ENCODE peak calls at places on chromosomes 1 and 21, in eight cellular contexts. One of them, this sample, is unnamed.

GRCh38 chr1:230919201-230919600 is 50.9 kb upstream of the C1orf198 start:
- DNase-seq in heart right ventricle: no peak
- DNase-seq in neural crest cell: no peak
- DNase-seq in CD8-positive, alpha-beta T cell: no peak
- DNase-seq in tibial nerve: no peak
- DNase-seq in GM20000: no peak
- DNase-seq in GM13976: no peak
- DNase-seq in mucosa of descending colon: no peak
- DNase-seq in this sample: no peak

GRCh38 chr1:247330548-247331171 is 1.0 kb downstream of the ZNF496 start:
- DNase-seq in heart right ventricle: no peak
- DNase-seq in tibial nerve: no peak
- DNase-seq in GM13976: peak; percentile 13
- DNase-seq in mucosa of descending colon: peak; percentile 43
- DNase-seq in CD8-positive, alpha-beta T cell: no peak
- DNase-seq in GM20000: no peak
- DNase-seq in neural crest cell: no peak
- DNase-seq in this sample: no peak

GRCh38 chr1:77825356-77825709 is 45.9 kb downstream of the MIGA1 start:
- DNase-seq in heart right ventricle: peak; percentile 28
- DNase-seq in tibial nerve: no peak
- DNase-seq in CD8-positive, alpha-beta T cell: no peak
- DNase-seq in mucosa of descending colon: no peak
- DNase-seq in GM13976: peak; percentile 27
- DNase-seq in GM20000: peak; percentile 16
- DNase-seq in neural crest cell: no peak
- DNase-seq in this sample: peak; percentile 28

GRCh38 chr1:234978397-234979291 is 150.0 kb downstream of the TOMM20 start:
- DNase-seq in mucosa of descending colon: peak; percentile 77
- DNase-seq in GM20000: peak; percentile 63
- DNase-seq in CD8-positive, alpha-beta T cell: peak; percentile 68
- DNase-seq in GM13976: peak; percentile 61
- DNase-seq in tibial nerve: no peak
- DNase-seq in neural crest cell: no peak
- DNase-seq in heart right ventricle: no peak
- DNase-seq in this sample: no peak

GRCh38 chr1:237235080-237235479 is 193.1 kb downstream of the RYR2 start:
- DNase-seq in GM20000: no peak
- DNase-seq in mucosa of descending colon: no peak
- DNase-seq in neural crest cell: no peak
- DNase-seq in CD8-positive, alpha-beta T cell: no peak
- DNase-seq in tibial nerve: no peak
- DNase-seq in heart right ventricle: no peak
- DNase-seq in GM13976: no peak
- DNase-seq in this sample: no peak

GRCh38 chr1:41152622-41153044 is 89.5 kb downstream of the SCMH1 start:
- DNase-seq in neural crest cell: no peak
- DNase-seq in tibial nerve: no peak
- DNase-seq in heart right ventricle: no peak
- DNase-seq in GM20000: no peak
- DNase-seq in mucosa of descending colon: no peak
- DNase-seq in CD8-positive, alpha-beta T cell: no peak
- DNase-seq in GM13976: no peak
- DNase-seq in this sample: peak; percentile 84

GRCh38 chr1:53548031-53548491 is 88.9 kb downstream of the DMRTB1 start:
- DNase-seq in heart right ventricle: no peak
- DNase-seq in GM20000: no peak
- DNase-seq in mucosa of descending colon: peak; percentile 6
- DNase-seq in neural crest cell: no peak
- DNase-seq in CD8-positive, alpha-beta T cell: no peak
- DNase-seq in GM13976: no peak
- DNase-seq in tibial nerve: peak; percentile 4
- DNase-seq in this sample: no peak

GRCh38 chr1:230160957-230161771 is 94.1 kb downstream of the GALNT2 start:
- DNase-seq in neural crest cell: no peak
- DNase-seq in tibial nerve: no peak
- DNase-seq in GM20000: no peak
- DNase-seq in CD8-positive, alpha-beta T cell: no peak
- DNase-seq in mucosa of descending colon: no peak
- DNase-seq in GM13976: no peak
- DNase-seq in heart right ventricle: no peak
- DNase-seq in this sample: no peak

GRCh38 chr1:233025566-233025965 is 75.2 kb downstream of the NTPCR start:
- DNase-seq in GM13976: no peak
- DNase-seq in neural crest cell: no peak
- DNase-seq in GM20000: no peak
- DNase-seq in CD8-positive, alpha-beta T cell: no peak
- DNase-seq in mucosa of descending colon: no peak
- DNase-seq in tibial nerve: no peak
- DNase-seq in heart right ventricle: no peak
- DNase-seq in this sample: no peak

GRCh38 chr1:203129501-203130231 is 2.1 kb downstream of the ADORA1 start:
- DNase-seq in GM20000: no peak
- DNase-seq in mucosa of descending colon: peak; percentile 42
- DNase-seq in tibial nerve: no peak
- DNase-seq in GM13976: no peak
- DNase-seq in CD8-positive, alpha-beta T cell: no peak
- DNase-seq in neural crest cell: no peak
- DNase-seq in heart right ventricle: peak; percentile 78
- DNase-seq in this sample: no peak

GRCh38 chr21:33546076-33546475 is 3.2 kb downstream of the SON start:
- DNase-seq in GM20000: no peak
- DNase-seq in GM13976: no peak
- DNase-seq in heart right ventricle: no peak
- DNase-seq in mucosa of descending colon: no peak
- DNase-seq in tibial nerve: no peak
- DNase-seq in CD8-positive, alpha-beta T cell: no peak
- DNase-seq in neural crest cell: no peak
- DNase-seq in this sample: no peak

GRCh38 chr1:183652107-183652506 is 1.0 kb downstream of the APOBEC4 start:
- DNase-seq in CD8-positive, alpha-beta T cell: no peak
- DNase-seq in GM13976: peak; percentile 42
- DNase-seq in heart right ventricle: no peak
- DNase-seq in mucosa of descending colon: no peak
- DNase-seq in neural crest cell: no peak
- DNase-seq in tibial nerve: no peak
- DNase-seq in GM20000: peak; percentile 34
- DNase-seq in this sample: no peak

GRCh38 chr1:22850681-22851080 is 122.0 kb downstream of the LACTBL1 start:
- DNase-seq in GM20000: no peak
- DNase-seq in mucosa of descending colon: peak; percentile 47
- DNase-seq in CD8-positive, alpha-beta T cell: no peak
- DNase-seq in tibial nerve: no peak
- DNase-seq in GM13976: no peak
- DNase-seq in neural crest cell: no peak
- DNase-seq in heart right ventricle: peak; percentile 17
- DNase-seq in this sample: no peak

GRCh38 chr1:151701515-151701914 is 15.1 kb downstream of the CELF3 start:
- DNase-seq in heart right ventricle: no peak
- DNase-seq in tibial nerve: no peak
- DNase-seq in GM20000: no peak
- DNase-seq in neural crest cell: no peak
- DNase-seq in GM13976: no peak
- DNase-seq in mucosa of descending colon: no peak
- DNase-seq in CD8-positive, alpha-beta T cell: no peak
- DNase-seq in this sample: no peak

GRCh38 chr1:11550664-11551283 is 71.8 kb downstream of the DISP3 start:
- DNase-seq in GM20000: peak; percentile 56
- DNase-seq in GM13976: peak; percentile 70
- DNase-seq in neural crest cell: peak; percentile 81
- DNase-seq in CD8-positive, alpha-beta T cell: no peak
- DNase-seq in heart right ventricle: peak; percentile 75
- DNase-seq in tibial nerve: no peak
- DNase-seq in mucosa of descending colon: peak; percentile 34
- DNase-seq in this sample: no peak

DNA sequence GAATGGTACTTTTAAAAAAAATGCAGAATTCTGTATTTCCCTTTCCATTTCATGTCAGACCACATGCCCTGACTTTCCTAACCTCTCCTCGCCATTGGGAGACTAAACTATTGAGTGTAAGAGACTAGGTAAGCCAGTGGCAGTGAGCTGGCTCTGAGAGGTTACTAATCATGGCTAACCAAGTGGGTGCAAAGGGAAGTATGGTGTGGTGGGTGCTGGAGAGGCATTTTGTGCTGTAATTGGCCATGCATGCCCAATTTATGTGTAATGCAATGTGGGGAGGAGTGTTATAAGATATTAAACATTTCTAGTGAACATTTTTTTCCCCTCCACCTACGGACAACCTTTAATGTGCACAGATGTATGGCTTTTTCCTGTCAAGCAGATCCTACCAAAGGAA is 190.1 kb downstream of the LMO4 start:
- DNase-seq in tibial nerve: no peak
- DNase-seq in mucosa of descending colon: no peak
- DNase-seq in GM13976: no peak
- DNase-seq in neural crest cell: no peak
- DNase-seq in heart right ventricle: no peak
- DNase-seq in GM20000: no peak
- DNase-seq in CD8-positive, alpha-beta T cell: no peak
- DNase-seq in this sample: no peak
- TF ChIP-seq CTCF in tibial nerve: no peak
- TF ChIP-seq CTCF in mucosa of descending colon: no peak
- TF ChIP-seq CTCF in GM13976: no peak
- TF ChIP-seq CTCF in neural crest cell: no peak
- TF ChIP-seq CTCF in heart right ventricle: no peak
- TF ChIP-seq CTCF in GM20000: no peak
- TF ChIP-seq CTCF in CD8-positive, alpha-beta T cell: no peak
- TF ChIP-seq CTCF in this sample: no peak

GRCh38 chr1:216722841-216723240 is 388 bp downstream of the ESRRG start:
- DNase-seq in neural crest cell: no peak
- DNase-seq in GM13976: no peak
- DNase-seq in heart right ventricle: no peak
- DNase-seq in mucosa of descending colon: no peak
- DNase-seq in tibial nerve: no peak
- DNase-seq in GM20000: no peak
- DNase-seq in CD8-positive, alpha-beta T cell: no peak
- DNase-seq in this sample: no peak

GRCh38 chr1:216721878-216722277 is 1.4 kb downstream of the ESRRG start:
- DNase-seq in GM13976: no peak
- DNase-seq in mucosa of descending colon: no peak
- DNase-seq in GM20000: no peak
- DNase-seq in neural crest cell: no peak
- DNase-seq in CD8-positive, alpha-beta T cell: no peak
- DNase-seq in heart right ventricle: no peak
- DNase-seq in tibial nerve: no peak
- DNase-seq in this sample: no peak

GRCh38 chr1:216723274-216723780 is at the start of gene ESRRG:
- DNase-seq in heart right ventricle: peak; percentile 56
- DNase-seq in neural crest cell: peak; percentile 46
- DNase-seq in GM13976: no peak
- DNase-seq in GM20000: no peak
- DNase-seq in CD8-positive, alpha-beta T cell: no peak
- DNase-seq in mucosa of descending colon: peak; percentile 60
- DNase-seq in tibial nerve: no peak
- DNase-seq in this sample: no peak

GRCh38 chr1:216731562-216731961 is 8.3 kb upstream of the ESRRG start:
- DNase-seq in GM13976: no peak
- DNase-seq in tibial nerve: no peak
- DNase-seq in GM20000: no peak
- DNase-seq in mucosa of descending colon: no peak
- DNase-seq in neural crest cell: no peak
- DNase-seq in CD8-positive, alpha-beta T cell: no peak
- DNase-seq in heart right ventricle: no peak
- DNase-seq in this sample: no peak

DNA sequence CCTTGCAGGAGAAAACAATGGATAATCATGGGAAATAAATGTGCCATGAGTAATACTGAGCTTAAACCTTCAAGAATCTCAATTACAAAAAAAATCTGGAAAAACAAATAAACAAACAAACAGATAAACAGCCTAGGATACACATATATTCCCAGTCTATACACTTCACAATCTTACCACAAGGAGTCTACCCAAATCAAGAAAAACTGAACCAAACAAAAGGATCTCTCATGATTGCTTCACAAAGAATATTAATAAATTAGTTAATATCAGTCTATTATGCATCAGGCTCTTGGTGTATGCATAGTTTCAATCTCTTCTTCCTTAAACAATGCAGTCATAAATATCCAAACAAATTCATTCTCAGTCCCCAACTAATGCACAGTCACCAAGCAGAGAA is 3.2 kb upstream of the ESRRG start:
- DNase-seq in neural crest cell: no peak
- DNase-seq in GM13976: no peak
- DNase-seq in GM20000: no peak
- DNase-seq in tibial nerve: no peak
- DNase-seq in CD8-positive, alpha-beta T cell: no peak
- DNase-seq in heart right ventricle: no peak
- DNase-seq in mucosa of descending colon: no peak
- DNase-seq in this sample: no peak
- TF ChIP-seq CTCF in neural crest cell: peak; percentile 55
- TF ChIP-seq CTCF in GM13976: no peak
- TF ChIP-seq CTCF in GM20000: no peak
- TF ChIP-seq CTCF in tibial nerve: no peak
- TF ChIP-seq CTCF in CD8-positive, alpha-beta T cell: no peak
- TF ChIP-seq CTCF in heart right ventricle: no peak
- TF ChIP-seq CTCF in mucosa of descending colon: no peak
- TF ChIP-seq CTCF in this sample: no peak

DNA sequence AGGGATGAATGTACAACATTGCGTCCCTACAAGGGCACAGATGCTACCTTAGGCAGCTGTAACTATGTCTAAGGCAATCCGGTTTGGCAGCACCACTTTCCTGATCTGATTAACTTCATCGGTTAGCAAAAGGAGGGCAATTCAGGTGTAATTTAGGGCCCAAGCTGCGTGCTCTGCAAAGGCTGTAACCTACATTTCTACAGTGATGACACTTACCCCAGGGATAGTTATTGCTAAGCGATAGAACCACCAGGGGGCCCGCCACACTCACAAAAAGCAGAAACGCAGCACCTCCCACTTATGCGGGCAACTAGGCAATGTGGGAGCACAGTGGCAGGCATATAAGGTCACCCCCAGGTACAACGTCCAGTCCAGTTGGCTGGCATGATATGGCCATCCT is 113.5 kb downstream of the GDAP2 start:
- DNase-seq in tibial nerve: no peak
- DNase-seq in heart right ventricle: no peak
- DNase-seq in GM13976: no peak
- DNase-seq in neural crest cell: no peak
- DNase-seq in CD8-positive, alpha-beta T cell: no peak
- DNase-seq in mucosa of descending colon: no peak
- DNase-seq in GM20000: no peak
- DNase-seq in this sample: no peak
- TF ChIP-seq CTCF in tibial nerve: no peak
- TF ChIP-seq CTCF in heart right ventricle: no peak
- TF ChIP-seq CTCF in GM13976: no peak
- TF ChIP-seq CTCF in neural crest cell: peak; percentile 18
- TF ChIP-seq CTCF in CD8-positive, alpha-beta T cell: no peak
- TF ChIP-seq CTCF in mucosa of descending colon: no peak
- TF ChIP-seq CTCF in GM20000: no peak
- TF ChIP-seq CTCF in this sample: no peak

DNA sequence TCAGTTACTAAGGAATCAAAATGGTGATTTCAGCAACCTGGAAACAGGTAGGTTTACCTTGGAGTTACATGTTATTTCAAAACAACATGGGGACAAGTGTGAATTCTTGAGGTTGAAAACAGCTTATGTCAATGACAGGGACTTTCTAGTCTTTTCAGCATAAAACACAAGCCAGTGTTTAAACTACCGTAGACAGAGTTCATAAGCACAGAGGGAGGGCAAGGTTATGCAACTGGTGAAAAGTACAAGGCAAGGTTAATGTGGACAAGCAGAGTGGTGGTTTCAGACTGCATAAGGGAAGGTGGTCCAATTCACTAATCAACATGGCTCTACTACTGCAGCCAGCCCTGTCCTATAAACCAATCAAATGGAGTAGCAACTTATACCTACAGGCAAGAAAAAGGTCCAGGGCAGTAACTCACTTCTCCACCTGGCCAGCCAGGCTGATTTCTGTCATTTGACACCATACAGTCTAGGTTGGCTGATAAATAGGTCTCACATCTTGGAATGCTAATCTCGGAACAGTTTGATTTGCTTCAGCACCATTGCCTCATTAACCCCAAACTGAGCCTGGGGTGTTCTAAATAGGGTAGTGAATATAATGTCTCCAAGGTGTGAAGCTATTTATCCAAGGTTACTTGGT is 250.3 kb upstream of the PROX1 start:
- DNase-seq in heart right ventricle: no peak
- DNase-seq in GM20000: no peak
- DNase-seq in neural crest cell: no peak
- DNase-seq in GM13976: no peak
- DNase-seq in CD8-positive, alpha-beta T cell: no peak
- DNase-seq in mucosa of descending colon: no peak
- DNase-seq in tibial nerve: no peak
- DNase-seq in this sample: no peak
- TF ChIP-seq CTCF in heart right ventricle: no peak
- TF ChIP-seq CTCF in GM20000: no peak
- TF ChIP-seq CTCF in neural crest cell: no peak
- TF ChIP-seq CTCF in GM13976: no peak
- TF ChIP-seq CTCF in CD8-positive, alpha-beta T cell: no peak
- TF ChIP-seq CTCF in mucosa of descending colon: no peak
- TF ChIP-seq CTCF in tibial nerve: no peak
- TF ChIP-seq CTCF in this sample: no peak

This sample was measured in AG04449.